ENCODE peak calls at places on chromosomes 11 and 22, in six cellular contexts. One of them, this sample, is unnamed.

GRCh38 chr11:103035656-103036434 is 56.1 kb downstream of the DCUN1D5 start:
- DNase-seq in stimulated activated CD4-positive, alpha-beta T cell treated with anti-CD3 and anti-CD28 coated beads, Interleukin-2, amount 100 ng/mL, for 48 hours: peak; percentile 26
- DNase-seq in RPMI8226: peak; percentile 69
- DNase-seq in H7: peak; percentile 22
- DNase-seq in CD4-positive, CD25-positive, alpha-beta regulatory T cell: peak; percentile 58
- DNase-seq in glomerular endothelial cell: peak; percentile 89
- DNase-seq in this sample: peak; percentile 51

GRCh38 chr22:36738416-36739020 is 35.0 kb upstream of the CACNG2 start:
- DNase-seq in stimulated activated CD4-positive, alpha-beta T cell treated with anti-CD3 and anti-CD28 coated beads, Interleukin-2, amount 100 ng/mL, for 48 hours: no peak
- DNase-seq in RPMI8226: no peak
- DNase-seq in H7: peak; percentile 24
- DNase-seq in CD4-positive, CD25-positive, alpha-beta regulatory T cell: no peak
- DNase-seq in glomerular endothelial cell: no peak
- DNase-seq in this sample: no peak

GRCh38 chr11:11731311-11732083 is 109.7 kb upstream of the GALNT18 start:
- DNase-seq in stimulated activated CD4-positive, alpha-beta T cell treated with anti-CD3 and anti-CD28 coated beads, Interleukin-2, amount 100 ng/mL, for 48 hours: no peak
- DNase-seq in RPMI8226: no peak
- DNase-seq in H7: no peak
- DNase-seq in CD4-positive, CD25-positive, alpha-beta regulatory T cell: no peak
- DNase-seq in glomerular endothelial cell: no peak
- DNase-seq in this sample: peak; percentile 59

GRCh38 chr22:26399288-26399687 is 29.8 kb upstream of the ASPHD2 start:
- DNase-seq in stimulated activated CD4-positive, alpha-beta T cell treated with anti-CD3 and anti-CD28 coated beads, Interleukin-2, amount 100 ng/mL, for 48 hours: no peak
- DNase-seq in RPMI8226: no peak
- DNase-seq in H7: no peak
- DNase-seq in CD4-positive, CD25-positive, alpha-beta regulatory T cell: no peak
- DNase-seq in glomerular endothelial cell: no peak
- DNase-seq in this sample: no peak

GRCh38 chr11:101323997-101324396 is 194.4 kb upstream of the PGR start:
- DNase-seq in stimulated activated CD4-positive, alpha-beta T cell treated with anti-CD3 and anti-CD28 coated beads, Interleukin-2, amount 100 ng/mL, for 48 hours: no peak
- DNase-seq in RPMI8226: no peak
- DNase-seq in H7: no peak
- DNase-seq in CD4-positive, CD25-positive, alpha-beta regulatory T cell: no peak
- DNase-seq in glomerular endothelial cell: no peak
- DNase-seq in this sample: no peak

GRCh38 chr11:115912484-115912945 is 408.3 kb upstream of the CADM1 start:
- DNase-seq in stimulated activated CD4-positive, alpha-beta T cell treated with anti-CD3 and anti-CD28 coated beads, Interleukin-2, amount 100 ng/mL, for 48 hours: no peak
- DNase-seq in RPMI8226: peak; percentile 67
- DNase-seq in H7: peak; percentile 25
- DNase-seq in CD4-positive, CD25-positive, alpha-beta regulatory T cell: no peak
- DNase-seq in glomerular endothelial cell: no peak
- DNase-seq in this sample: no peak

GRCh38 chr11:288328-289144 is at the start of gene PGGHG:
- DNase-seq in stimulated activated CD4-positive, alpha-beta T cell treated with anti-CD3 and anti-CD28 coated beads, Interleukin-2, amount 100 ng/mL, for 48 hours: no peak
- DNase-seq in RPMI8226: peak; percentile 65
- DNase-seq in H7: peak; percentile 97
- DNase-seq in CD4-positive, CD25-positive, alpha-beta regulatory T cell: no peak
- DNase-seq in glomerular endothelial cell: no peak
- DNase-seq in this sample: no peak

GRCh38 chr22:49764151-49764581 is 63.5 kb downstream of the BRD1 start:
- DNase-seq in stimulated activated CD4-positive, alpha-beta T cell treated with anti-CD3 and anti-CD28 coated beads, Interleukin-2, amount 100 ng/mL, for 48 hours: no peak
- DNase-seq in RPMI8226: no peak
- DNase-seq in H7: peak; percentile 83
- DNase-seq in CD4-positive, CD25-positive, alpha-beta regulatory T cell: no peak
- DNase-seq in glomerular endothelial cell: no peak
- DNase-seq in this sample: no peak

GRCh38 chr22:41343717-41344116 is 38.0 kb upstream of the TEF start:
- DNase-seq in stimulated activated CD4-positive, alpha-beta T cell treated with anti-CD3 and anti-CD28 coated beads, Interleukin-2, amount 100 ng/mL, for 48 hours: no peak
- DNase-seq in RPMI8226: no peak
- DNase-seq in H7: no peak
- DNase-seq in CD4-positive, CD25-positive, alpha-beta regulatory T cell: no peak
- DNase-seq in glomerular endothelial cell: no peak
- DNase-seq in this sample: no peak

GRCh38 chr11:75849917-75850316 is 34.9 kb downstream of the UVRAG start:
- DNase-seq in stimulated activated CD4-positive, alpha-beta T cell treated with anti-CD3 and anti-CD28 coated beads, Interleukin-2, amount 100 ng/mL, for 48 hours: no peak
- DNase-seq in RPMI8226: no peak
- DNase-seq in H7: no peak
- DNase-seq in CD4-positive, CD25-positive, alpha-beta regulatory T cell: no peak
- DNase-seq in glomerular endothelial cell: no peak
- DNase-seq in this sample: no peak

This sample was measured in HS-27A.